ENCODE peak calls at places on chromosome 21, in seven cellular contexts. H, G, I, U, D, X and N are unnamed samples.
A peak's percentile ranks its signal among the peaks of the same experiment; 100 is the strongest.

GRCh38 chr21:43775190-43775589 is 918 bp downstream of the CSTB start:
- DNase-seq in H (no peak), G (no peak), I (no peak), U (no peak), D (no peak), X (no peak), N (no peak)

GRCh38 chr21:15763359-15763758 is 33.6 kb downstream of the USP25 start:
- DNase-seq in H (no peak), G (no peak), I (no peak), U (no peak), D (no peak), X (no peak), N (no peak)

GRCh38 chr21:39263372-39263771 is 50.1 kb downstream of the BRWD1 start:
- DNase-seq in H (no peak), G (peak; percentile 56), I (peak; percentile 44), U (no peak), D (no peak), X (no peak), N (no peak)

GRCh38 chr21:46216132-46216747 is 12.3 kb downstream of the LSS start:
- DNase-seq in H (no peak), G (no peak), I (no peak), U (no peak), D (no peak), X (no peak), N (no peak)

GRCh38 chr21:39048064-39048463 is 135.2 kb downstream of the PSMG1 start:
- DNase-seq in H (peak; percentile 99), G (peak; percentile 4), I (peak; percentile 90), U (peak; percentile 83), D (peak; percentile 99), X (peak; percentile 63), N (peak; percentile 86)

GRCh38 chr21:39669976-39670671 is 57.4 kb downstream of the B3GALT5 start:
- DNase-seq in H (no peak), G (no peak), I (no peak), U (no peak), D (no peak), X (no peak), N (no peak)

GRCh38 chr21:45098867-45099266 is 24.5 kb downstream of the ADARB1 start:
- DNase-seq in H (peak; percentile 40), G (no peak), I (peak; percentile 33), U (no peak), D (no peak), X (no peak), N (no peak)

GRCh38 chr21:21096956-21097355 is 98.7 kb downstream of the NCAM2 start:
- DNase-seq in H (no peak), G (no peak), I (no peak), U (no peak), D (no peak), X (no peak), N (no peak)

GRCh38 chr21:42649122-42650032 is 4.0 kb upstream of the PDE9A start:
- DNase-seq in H (no peak), G (no peak), I (no peak), U (no peak), D (no peak), X (no peak), N (no peak)

GRCh38 chr21:16305686-16306085 is 575.9 kb downstream of the USP25 start:
- DNase-seq in H (peak; percentile 32), G (no peak), I (no peak), U (peak; percentile 32), D (no peak), X (no peak), N (no peak)

GRCh38 chr21:39082656-39083376 is 100.4 kb downstream of the PSMG1 start:
- DNase-seq in H (peak; percentile 46), G (no peak), I (no peak), U (no peak), D (peak; percentile 61), X (no peak), N (peak; percentile 74)

GRCh38 chr21:38434913-38435533 is 63.3 kb downstream of the ERG start:
- DNase-seq in H (no peak), G (peak; percentile 34), I (peak; percentile 57), U (no peak), D (no peak), X (no peak), N (no peak)

GRCh38 chr21:38504056-38504455 is 5.8 kb upstream of the ERG start:
- DNase-seq in H (no peak), G (no peak), I (no peak), U (no peak), D (no peak), X (no peak), N (no peak)

DNA sequence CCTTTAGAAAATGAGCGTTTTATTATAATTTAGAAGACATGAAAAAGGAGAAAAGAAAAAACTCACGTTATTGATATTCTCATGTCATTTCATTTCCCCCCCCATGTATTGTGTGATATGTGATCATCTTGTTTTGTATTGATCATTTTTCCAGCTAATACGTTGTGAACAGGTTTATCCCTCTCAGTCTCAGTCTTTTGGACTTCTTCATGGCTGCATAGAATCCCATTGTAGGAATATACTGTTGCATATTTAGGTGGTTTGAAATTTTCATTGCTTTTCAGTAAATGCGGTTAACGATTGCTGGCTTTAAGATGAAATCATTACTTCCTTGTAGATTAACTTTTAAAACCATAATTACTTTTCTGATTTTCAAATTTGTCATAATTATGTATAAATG is 1.6 kb downstream of the SON start:
- DNase-seq in H (no peak), G (no peak), I (no peak), U (no peak), D (no peak), X (no peak), N (no peak)
- H3K9ac ChIP-seq in H (peak overlapping the region; percentile 97), G (peak overlapping the region; percentile 96), I (peak overlapping the region; percentile 100), U (no peak overlapping the region), D (no peak overlapping the region), X (no peak overlapping the region), N (peak overlapping the region; percentile 100)

DNA sequence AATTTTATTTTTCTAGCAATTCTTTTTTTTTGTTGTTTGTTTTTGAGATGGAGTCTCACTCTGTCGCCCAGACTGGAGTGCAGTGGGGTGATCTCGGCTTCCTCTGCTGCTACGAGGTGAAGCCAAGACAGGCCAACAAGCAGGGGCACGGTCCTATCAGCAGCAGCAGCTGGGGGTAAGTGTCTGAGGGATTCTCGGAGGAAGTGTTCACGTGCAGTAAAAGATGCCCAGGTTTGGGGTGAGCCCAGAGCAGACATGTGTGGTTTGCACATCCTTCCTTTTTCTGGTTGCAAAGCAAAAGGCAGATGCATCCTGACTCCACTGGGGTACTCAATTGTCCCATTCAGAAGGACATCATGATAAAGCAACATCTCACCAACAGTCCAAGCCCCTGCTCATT is 27.7 kb downstream of the PIGP start:
- DNase-seq in H (no peak), G (no peak), I (no peak), U (no peak), D (no peak), X (no peak), N (no peak)
- H2BK120ac ChIP-seq in H (no peak overlapping the region), G (no peak overlapping the region), I (no peak overlapping the region), U (no peak overlapping the region), D (no peak overlapping the region), X (no peak overlapping the region), N (no peak overlapping the region)

GRCh38 chr21:31410763-31411278 is 66.8 kb upstream of the TIAM1 start:
- DNase-seq in H (no peak), G (no peak), I (no peak), U (no peak), D (no peak), X (no peak), N (no peak)
- H3K9ac ChIP-seq in H (no peak overlapping the region), G (no peak overlapping the region), I (no peak overlapping the region), U (no peak overlapping the region), D (no peak overlapping the region), X (no peak overlapping the region), N (no peak overlapping the region)

GRCh38 chr21:36028127-36029069 is 31.9 kb downstream of the SETD4 start:
- DNase-seq in H (peak; percentile 81), G (peak; percentile 73), I (peak; percentile 66), U (peak; percentile 81), D (peak; percentile 89), X (peak; percentile 85), N (peak; percentile 86)
- H2BK120ac ChIP-seq in H (no peak overlapping the region), G (peak overlapping the region; percentile 76), I (no peak overlapping the region), U (no peak overlapping the region), D (no peak overlapping the region), X (no peak overlapping the region), N (no peak overlapping the region)